ENCODE peak calls at places on chromosome 16, in six cellular contexts. K is kidney, O is amniotic stem cell, X is NCI-H460, P is cortex of kidney, A is A549. U is an unnamed sample.

GRCh38 chr16:64475627-64476351 is 646.1 kb downstream of the CDH11 start:
- DNase-seq in X (no peak), A (no peak), P (no peak), O (no peak), K (no peak), U (no peak)

GRCh38 chr16:70551788-70552187 is 28.2 kb downstream of the SF3B3 start:
- DNase-seq in O (no peak), P (no peak), X (no peak), K (no peak), A (no peak), U (no peak)

GRCh38 chr16:85477801-85478363 is 135.2 kb upstream of the GSE1 start:
- DNase-seq in A (no peak), K (no peak), O (no peak), P (no peak), X (no peak), U (no peak)

GRCh38 chr16:3618782-3619166 is 7.4 kb upstream of the SLX4 start:
- DNase-seq in P (no peak), K (no peak), A (no peak), O (no peak), X (no peak), U (no peak)

GRCh38 chr16:50270510-50271147 is 4.3 kb downstream of the ADCY7 start:
- DNase-seq in K (peak), X (no peak), A (no peak), O (no peak), P (no peak), U (no peak)

GRCh38 chr16:47734987-47735594 is 274.0 kb downstream of the PHKB start:
- DNase-seq in P (no peak), X (no peak), K (no peak), O (no peak), A (no peak), U (no peak)

GRCh38 chr16:50301626-50302471 is 35.5 kb downstream of the ADCY7 start:
- DNase-seq in O (no peak), K (peak), P (no peak), X (no peak), A (peak), U (no peak)

GRCh38 chr16:77551352-77551751 is 116.5 kb upstream of the ADAMTS18 start:
- DNase-seq in X (no peak), A (no peak), P (no peak), O (no peak), K (no peak), U (no peak)

GRCh38 chr16:72092832-72093447 is 480 bp downstream of the TXNL4B start:
- DNase-seq in O (no peak), X (peak), A (peak), K (no peak), P (no peak), U (peak)

U was measured in NCI-H446.